ENCODE peak calls at places on chromosomes 7 and 10, in seven cellular contexts. D, P, V, L, C, F and I are unnamed samples.

GRCh38 chr7:132504071-132504470 is 72.2 kb downstream of the PLXNA4 start:
- DNase-seq in C (no peak), L (no peak), F (no peak), V (no peak), D (no peak), P (no peak), I (no peak)

GRCh38 chr7:2609001-2609411 is 22.8 kb upstream of the TTYH3 start:
- DNase-seq in P (no peak), F (no peak), C (no peak), D (peak), L (no peak), V (no peak), I (no peak)

GRCh38 chr7:139825666-139826290 is 3.3 kb upstream of the TBXAS1 start:
- DNase-seq in L (no peak), C (peak), V (no peak), P (no peak), D (no peak), F (no peak), I (no peak)

GRCh38 chr7:128370491-128370890 is 9.0 kb upstream of the PRRT4 start:
- DNase-seq in D (no peak), F (no peak), V (no peak), C (no peak), P (no peak), L (no peak), I (no peak)

GRCh38 chr10:118116555-118117311 is 70.0 kb upstream of the RAB11FIP2 start:
- DNase-seq in C (no peak), F (peak), P (no peak), V (no peak), D (no peak), L (no peak), I (no peak)

GRCh38 chr7:27163776-27164380 is 1.5 kb downstream of the HOXA9 start:
- DNase-seq in P (peak), V (no peak), L (no peak), C (no peak), D (peak), F (no peak), I (no peak)

GRCh38 chr7:150974468-150975391 is 3.4 kb downstream of the KCNH2 start:
- DNase-seq in D (peak), P (peak), C (no peak), V (peak), F (peak), L (peak), I (no peak)

GRCh38 chr10:30182191-30183075 is 123.0 kb upstream of the JCAD start:
- DNase-seq in F (no peak), P (peak), D (no peak), C (peak), V (no peak), L (no peak), I (no peak)

GRCh38 chr10:51806079-51806835 is 106.9 kb upstream of the CSTF2T start:
- DNase-seq in D (no peak), P (no peak), F (no peak), V (no peak), L (no peak), C (no peak), I (no peak)

GRCh38 chr10:78035025-78035424 is 1.4 kb downstream of the RPS24 start:
- DNase-seq in L (no peak), P (no peak), C (no peak), V (no peak), D (no peak), F (no peak), I (no peak)

GRCh38 chr7:129778770-129779601 is 167.5 kb downstream of the NRF1 start:
- DNase-seq in D (peak), C (no peak), F (no peak), L (no peak), P (no peak), V (no peak), I (no peak)

GRCh38 chr10:11256896-11257295 is 239.2 kb downstream of the CELF2 start:
- DNase-seq in P (no peak), F (no peak), D (no peak), L (no peak), C (no peak), V (no peak), I (no peak)

GRCh38 chr10:124381011-124381591 is 37.6 kb downstream of the OAT start:
- DNase-seq in V (no peak), L (no peak), C (no peak), P (no peak), F (peak), D (no peak), I (no peak)

GRCh38 chr10:31353574-31353973 is 34.6 kb downstream of the ZEB1 start:
- DNase-seq in P (no peak), F (no peak), C (no peak), D (peak), L (no peak), V (peak), I (no peak)

GRCh38 chr10:88676283-88677060 is 12.2 kb downstream of the LIPF start:
- DNase-seq in L (no peak), V (no peak), F (no peak), C (no peak), D (no peak), P (no peak), I (no peak)

GRCh38 chr7:94882891-94883290 is 24.5 kb upstream of the PPP1R9A start:
- DNase-seq in P (no peak), D (no peak), V (no peak), F (no peak), C (no peak), L (no peak), I (no peak)

GRCh38 chr7:131578602-131579001 is 22.2 kb upstream of the PODXL start:
- DNase-seq in D (no peak), L (no peak), P (no peak), V (no peak), F (no peak), C (no peak), I (no peak)

GRCh38 chr7:44043902-44044301 is 600 bp upstream of the DBNL start:
- DNase-seq in C (no peak), D (no peak), V (no peak), P (no peak), L (no peak), F (no peak), I (no peak)

GRCh38 chr7:98420966-98421612 is 20.2 kb upstream of the BAIAP2L1 start:
- DNase-seq in F (peak), P (no peak), C (no peak), V (peak), L (no peak), D (peak), I (no peak)

GRCh38 chr10:119459681-119460340 is 82.7 kb downstream of the RGS10 start:
- DNase-seq in F (no peak), D (no peak), C (no peak), P (no peak), L (no peak), V (no peak), I (no peak)

GRCh38 chr7:107582906-107583305 is 2.9 kb downstream of the BCAP29 start:
- DNase-seq in L (no peak), D (no peak), P (no peak), F (no peak), C (no peak), V (no peak), I (no peak)

GRCh38 chr10:17649836-17650235 is 5.9 kb downstream of the STAM start:
- DNase-seq in C (no peak), L (no peak), V (no peak), D (no peak), F (no peak), P (no peak), I (no peak)

GRCh38 chr10:4240641-4241197 is 455.7 kb upstream of the KLF6 start:
- DNase-seq in F (no peak), D (no peak), P (peak), V (no peak), L (no peak), C (peak), I (peak)

GRCh38 chr10:5523796-5524574 is 776 bp upstream of the CALML3 start:
- DNase-seq in L (no peak), P (no peak), V (no peak), D (no peak), C (no peak), F (no peak), I (no peak)

GRCh38 chr10:113541554-113541902 is 11.3 kb upstream of the HABP2 start:
- DNase-seq in V (no peak), D (no peak), P (no peak), L (no peak), F (no peak), C (no peak), I (no peak)

GRCh38 chr7:22356855-22357310 is at the start of gene RAPGEF5:
- DNase-seq in V (no peak), D (peak), C (no peak), F (peak), P (no peak), L (no peak), I (no peak)

GRCh38 chr7:141558544-141559183 is 7.5 kb downstream of the AGK start:
- DNase-seq in L (no peak), P (no peak), D (no peak), C (no peak), V (no peak), F (peak), I (peak)

GRCh38 chr10:37488792-37489657 is 363.6 kb downstream of the ANKRD30A start:
- DNase-seq in D (no peak), C (no peak), L (no peak), F (no peak), P (no peak), V (peak), I (no peak)

GRCh38 chr7:12458520-12459131 is 55.0 kb upstream of the VWDE start:
- DNase-seq in C (no peak), F (peak), D (no peak), L (no peak), V (peak), P (no peak), I (peak)

GRCh38 chr7:141251180-141251579 is 177.3 kb downstream of the TMEM178B start:
- DNase-seq in C (no peak), F (no peak), V (no peak), L (no peak), D (no peak), P (no peak), I (no peak)

GRCh38 chr7:112596981-112597380 is 116.2 kb downstream of the LSMEM1 start:
- DNase-seq in V (no peak), P (no peak), C (no peak), L (no peak), F (no peak), D (no peak), I (no peak)

GRCh38 chr10:130023454-130024230 is 59.6 kb upstream of the EBF3 start:
- DNase-seq in C (no peak), D (no peak), F (no peak), P (no peak), L (no peak), V (no peak), I (no peak)

GRCh38 chr10:58992830-58993460 is 183.5 kb upstream of the PHYHIPL start:
- DNase-seq in C (no peak), F (no peak), D (no peak), L (no peak), V (no peak), P (no peak), I (no peak)

GRCh38 chr10:60626037-60626436 is 152.2 kb upstream of the CDK1 start:
- DNase-seq in P (no peak), L (no peak), D (no peak), F (no peak), V (no peak), C (no peak), I (no peak)